ENCODE peak calls at places on chromosomes 4 and X, in five cellular contexts. P is stromal cell of bone marrow, E is right lobe of liver, Q is endothelial cell, O is GM04504. L is an unnamed sample.

GRCh38 chr4:113293043-113293560 is 243.6 kb downstream of the ANK2 start:
- DNase-seq in P (peak), E (no peak), Q (no peak), O (no peak), L (no peak)

GRCh38 chr4:98148856-98149255 is 5.6 kb upstream of the STPG2 start:
- DNase-seq in P (no peak), E (no peak), Q (no peak), O (no peak), L (no peak)

GRCh38 chrX:77085372-77085771 is 361.8 kb upstream of the FGF16 start:
- DNase-seq in P (no peak), E (no peak), Q (no peak), O (no peak), L (no peak)

GRCh38 chrX:9882669-9883446 is 84.3 kb upstream of the CLDN34 start:
- DNase-seq in P (no peak), E (no peak), Q (no peak), O (no peak), L (peak)

GRCh38 chr4:74123065-74123728 is 24.2 kb upstream of the CXCL2 start:
- DNase-seq in P (peak), E (peak), Q (no peak), O (peak), L (no peak)

GRCh38 chr4:140255467-140255866 is 101.5 kb upstream of the MAML3 start:
- DNase-seq in P (no peak), E (no peak), Q (no peak), O (no peak), L (no peak)

GRCh38 chr4:184279496-184280082 is 61.9 kb upstream of the ENPP6 start:
- DNase-seq in P (no peak), E (no peak), Q (no peak), O (no peak), L (no peak)

GRCh38 chr4:4780634-4781287 is 78.7 kb upstream of the MSX1 start:
- DNase-seq in P (peak), E (no peak), Q (no peak), O (no peak), L (no peak)

GRCh38 chr4:110619001-110619350 is 3.9 kb downstream of the PITX2 start:
- DNase-seq in P (no peak), E (no peak), Q (no peak), O (no peak), L (no peak)

GRCh38 chrX:134592303-134592702 is 66.0 kb downstream of the PLAC1 start:
- DNase-seq in P (no peak), E (no peak), Q (no peak), O (no peak), L (no peak)

GRCh38 chrX:147935156-147935758 is 23.5 kb downstream of the FMR1 start:
- DNase-seq in P (no peak), E (no peak), Q (no peak), O (no peak), L (no peak)

GRCh38 chrX:96372313-96373046 is 312.2 kb upstream of the DIAPH2 start:
- DNase-seq in P (peak), E (no peak), Q (peak), O (peak), L (no peak)

GRCh38 chrX:109684136-109684535 is 48.9 kb downstream of the ACSL4 start:
- DNase-seq in P (peak), E (no peak), Q (no peak), O (no peak), L (no peak)

GRCh38 chr4:170804930-170805329 is 715.2 kb upstream of the AADAT start:
- DNase-seq in P (no peak), E (no peak), Q (no peak), O (no peak), L (no peak)

GRCh38 chrX:10945463-10945862 is 165.7 kb upstream of the HCCS start:
- DNase-seq in P (no peak), E (no peak), Q (no peak), O (no peak), L (no peak)

GRCh38 chr4:107808572-107808971 is 16.2 kb upstream of the SGMS2 start:
- DNase-seq in P (no peak), E (no peak), Q (no peak), O (no peak), L (no peak)

GRCh38 chr4:111630705-111631104 is 514.5 kb upstream of the FAM241A start:
- DNase-seq in P (peak), E (no peak), Q (no peak), O (no peak), L (no peak)

GRCh38 chr4:173529505-173530325 is at the start of gene HAND2:
- DNase-seq in P (no peak), E (no peak), Q (peak), O (no peak), L (no peak)

GRCh38 chrX:12789976-12790375 is 1.2 kb upstream of the PRPS2 start:
- DNase-seq in P (no peak), E (no peak), Q (no peak), O (no peak), L (no peak)

GRCh38 chrX:112746812-112747630 is 67.3 kb upstream of the LHFPL1 start:
- DNase-seq in P (no peak), E (no peak), Q (no peak), O (no peak), L (no peak)

GRCh38 chr4:173169428-173170209 is 1.0 kb downstream of the GALNT7 start:
- DNase-seq in P (no peak), E (peak), Q (peak), O (peak), L (peak)

GRCh38 chr4:87219648-87220093 is 747 bp downstream of the KLHL8 start:
- DNase-seq in P (no peak), E (peak), Q (no peak), O (no peak), L (peak)

GRCh38 chrX:43958529-43958928 is 14.7 kb downstream of the NDP start:
- DNase-seq in P (peak), E (no peak), Q (peak), O (peak), L (no peak)

GRCh38 chr4:5908836-5909235 is 15.9 kb upstream of the CRMP1 start:
- DNase-seq in P (no peak), E (no peak), Q (peak), O (no peak), L (no peak)

GRCh38 chrX:50100188-50100587 is 100.6 kb downstream of the AKAP4 start:
- DNase-seq in P (no peak), E (no peak), Q (peak), O (no peak), L (no peak)